ENCODE peak calls at places on chromosome 7, in seven cellular contexts. C is mucosa of descending colon, N is HFF-Myc, R is AG04449, H is H9, Z is endodermal cell, K is lower lobe of right lung. P is an unnamed sample.

GRCh38 chr7:10973942-10974716 is 457 bp downstream of the PHF14 start:
- DNase-seq in N (peak; percentile 6), H (peak; percentile 57), C (peak; percentile 41), Z (peak; percentile 70), K (no peak), R (no peak), P (peak; percentile 41)

GRCh38 chr7:149793261-149793660 is 19.9 kb upstream of the ZNF467 start:
- DNase-seq in Z (no peak), K (no peak), R (no peak), H (no peak), N (no peak), C (no peak), P (no peak)

GRCh38 chr7:96823274-96823673 is 113.6 kb upstream of the SEM1 start:
- DNase-seq in K (no peak), H (no peak), C (no peak), N (no peak), R (no peak), Z (no peak), P (no peak)

GRCh38 chr7:157520249-157520648 is 183.4 kb downstream of the DNAJB6 start:
- DNase-seq in N (no peak), R (no peak), K (no peak), Z (no peak), C (no peak), H (peak; percentile 17), P (no peak)

GRCh38 chr7:122885583-122886356 is 490 bp downstream of the CADPS2 start:
- DNase-seq in H (peak; percentile 50), Z (peak; percentile 84), N (no peak), R (no peak), K (peak; percentile 45), C (peak; percentile 69), P (peak; percentile 43)

GRCh38 chr7:20170626-20171025 is 46.6 kb downstream of the MACC1 start:
- DNase-seq in Z (no peak), K (no peak), N (no peak), C (no peak), R (no peak), H (no peak), P (no peak)

GRCh38 chr7:78176186-78176585 is 377.6 kb downstream of the PHTF2 start:
- DNase-seq in Z (no peak), C (no peak), H (no peak), N (no peak), K (no peak), R (no peak), P (no peak)

GRCh38 chr7:103592844-103593243 is 146.8 kb upstream of the SLC26A5 start:
- DNase-seq in R (no peak), C (no peak), Z (no peak), N (no peak), H (no peak), K (no peak), P (no peak)

GRCh38 chr7:30471205-30471604 is 7.4 kb downstream of the NOD1 start:
- DNase-seq in N (no peak), C (no peak), Z (no peak), R (no peak), H (no peak), K (no peak), P (no peak)

GRCh38 chr7:145643981-145644380 is 472.6 kb upstream of the CNTNAP2 start:
- DNase-seq in H (no peak), R (no peak), N (no peak), Z (no peak), C (no peak), K (no peak), P (no peak)

GRCh38 chr7:89246196-89246595 is 450.7 kb upstream of the TEX47 start:
- DNase-seq in K (no peak), R (no peak), C (no peak), H (no peak), Z (peak; percentile 22), N (no peak), P (no peak)

GRCh38 chr7:74477188-74477587 is 23.5 kb downstream of the GTF2IRD1 start:
- DNase-seq in R (no peak), H (no peak), C (no peak), K (peak; percentile 60), Z (no peak), N (no peak), P (no peak)

GRCh38 chr7:99767662-99768061 is 16.3 kb downstream of the CYP3A4 start:
- DNase-seq in N (no peak), K (no peak), H (no peak), C (no peak), R (no peak), Z (no peak), P (peak; percentile 29)

GRCh38 chr7:155665957-155666287 is 21.5 kb downstream of the RBM33 start:
- DNase-seq in H (no peak), K (no peak), C (no peak), Z (no peak), N (peak; percentile 70), R (peak; percentile 70), P (no peak)

GRCh38 chr7:6559896-6560295 is 8.6 kb upstream of the GRID2IP start:
- DNase-seq in N (no peak), C (no peak), Z (no peak), H (peak; percentile 45), R (no peak), K (no peak), P (no peak)

GRCh38 chr7:6553460-6554044 is 2.3 kb upstream of the GRID2IP start:
- DNase-seq in H (peak; percentile 34), N (no peak), C (no peak), Z (peak; percentile 60), R (no peak), K (no peak), P (no peak)

GRCh38 chr7:6556196-6556595 is 4.9 kb upstream of the GRID2IP start:
- DNase-seq in Z (peak; percentile 89), N (no peak), K (no peak), H (peak; percentile 79), R (no peak), C (peak; percentile 35), P (no peak)

GRCh38 chr7:6554848-6555247 is 3.6 kb upstream of the GRID2IP start:
- DNase-seq in H (no peak), N (no peak), K (no peak), R (no peak), C (no peak), Z (no peak), P (no peak)

DNA sequence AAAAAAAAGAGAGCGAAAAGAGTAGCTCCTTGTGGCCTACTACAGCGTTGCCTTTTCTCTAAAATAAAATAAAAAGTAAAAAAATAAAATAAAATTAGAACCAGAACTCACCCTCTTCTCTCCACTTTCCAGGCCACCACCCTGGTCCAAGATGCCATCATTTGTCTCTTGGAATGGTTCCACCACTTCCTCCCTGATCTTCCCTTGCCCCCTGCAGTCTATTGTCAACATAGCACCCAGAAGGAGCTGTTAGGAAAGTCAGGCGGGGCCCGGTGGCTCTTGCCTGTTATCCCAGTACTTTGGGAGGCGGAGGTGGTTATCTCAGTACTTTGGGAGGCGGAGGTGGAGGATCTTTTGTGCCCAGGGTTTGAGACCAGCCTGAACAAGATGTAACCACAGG is 7.6 kb upstream of the GRID2IP start:
- DNase-seq in R (no peak), C (no peak), H (peak; percentile 81), Z (peak; percentile 91), N (no peak), K (no peak), P (peak; percentile 59)
- TF ChIP-seq CTCF in R (peak; percentile 49), C (no peak), H (peak; percentile 62), Z (peak; percentile 69), N (peak; percentile 59), K (no peak), P (peak; percentile 51)

GRCh38 chr7:142796501-142797341 is 26.0 kb downstream of the PRSS2 start:
- DNase-seq in Z (peak; percentile 80), C (no peak), H (peak; percentile 47), K (no peak), N (no peak), R (no peak), P (peak; percentile 42)
- TF ChIP-seq CTCF in Z (no peak), C (no peak), H (no peak), K (no peak), N (no peak), R (no peak), P (no peak)

GRCh38 chr7:13279854-13280435 is 592.5 kb downstream of the ARL4A start:
- DNase-seq in C (no peak), N (no peak), H (no peak), Z (no peak), K (no peak), R (no peak), P (no peak)

GRCh38 chr7:13276977-13277376 is 589.5 kb downstream of the ARL4A start:
- DNase-seq in K (no peak), R (no peak), N (no peak), C (no peak), Z (no peak), H (no peak), P (no peak)

GRCh38 chr7:13278020-13278419 is 590.6 kb downstream of the ARL4A start:
- DNase-seq in K (no peak), H (no peak), R (no peak), N (no peak), Z (no peak), C (no peak), P (no peak)

GRCh38 chr7:13286916-13287315 is 599.5 kb downstream of the ARL4A start:
- DNase-seq in C (no peak), N (no peak), R (no peak), Z (no peak), K (no peak), H (no peak), P (no peak)

DNA sequence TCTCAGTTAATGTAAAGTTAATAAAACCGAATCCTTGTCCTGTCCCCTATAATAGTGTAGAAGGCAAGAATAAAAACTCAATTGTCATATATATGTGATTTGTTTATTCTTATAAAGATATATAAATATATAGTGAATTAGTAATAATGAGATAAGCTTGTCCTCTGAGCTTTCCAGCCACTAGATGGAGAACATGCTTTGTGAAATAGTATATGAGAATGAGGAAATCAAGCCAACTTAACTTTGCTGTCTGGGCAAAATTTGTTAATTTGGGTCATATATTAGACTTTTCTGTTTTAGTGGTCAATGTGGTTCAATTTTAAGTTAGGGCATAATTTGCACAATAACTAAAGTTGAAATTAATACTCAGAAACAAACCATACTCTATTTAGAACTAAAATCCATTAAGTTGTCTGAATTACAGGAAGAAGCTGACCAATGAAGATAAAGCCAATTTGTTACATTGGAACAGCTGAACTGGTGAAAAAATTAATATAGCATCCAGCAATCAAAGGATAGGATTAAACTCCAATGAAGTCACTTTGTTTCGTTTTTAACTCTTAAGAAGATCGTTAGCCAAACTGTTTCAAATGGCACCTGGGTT is 595.0 kb downstream of the ARL4A start:
- DNase-seq in R (no peak), C (no peak), H (no peak), K (no peak), N (no peak), Z (no peak), P (no peak)
- TF ChIP-seq CTCF in R (peak; percentile 14), C (no peak), H (peak; percentile 65), K (peak; percentile 43), N (no peak), Z (peak; percentile 76), P (no peak)

DNA sequence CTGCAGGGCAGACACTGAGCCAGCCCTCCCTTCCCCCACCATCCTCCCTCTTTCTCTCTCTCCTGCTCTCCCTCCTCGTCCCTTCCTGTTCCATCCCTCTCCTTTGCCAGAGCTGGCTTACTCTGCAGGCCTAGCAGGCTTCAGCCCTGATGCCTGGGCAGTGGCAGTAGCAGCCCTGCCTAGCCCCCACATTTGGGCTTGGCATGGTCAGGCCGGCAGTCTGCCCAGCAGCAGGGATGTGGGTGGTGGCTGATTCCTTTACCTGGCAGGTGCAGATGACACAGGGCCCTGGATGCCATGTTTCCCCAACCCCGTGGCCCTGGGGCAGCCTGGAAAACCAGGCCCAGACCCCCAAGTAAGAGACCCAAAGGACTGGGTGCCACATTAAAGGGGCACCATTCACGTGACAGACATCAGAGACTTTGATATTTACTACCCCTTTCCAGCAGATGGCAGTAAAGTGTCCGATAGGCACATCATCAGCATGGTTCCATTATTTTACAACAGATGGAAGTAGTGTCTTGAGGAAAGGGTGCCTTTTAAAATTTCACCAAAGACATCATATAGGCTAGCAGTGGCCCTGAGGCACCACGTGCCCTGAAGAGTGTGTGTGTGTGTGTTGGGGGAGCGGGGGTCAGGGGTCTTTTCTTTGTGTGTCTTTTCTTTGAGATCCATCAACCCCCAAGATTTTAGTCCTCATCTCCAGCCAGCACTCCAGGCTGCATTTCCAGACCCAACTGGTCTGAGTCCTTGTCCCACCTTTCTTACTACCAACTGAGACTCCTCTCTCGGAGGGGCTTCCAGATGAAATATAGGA is 5.9 kb downstream of the KCP start:
- DNase-seq in Z (peak; percentile 60), R (no peak), C (no peak), H (peak; percentile 49), K (no peak), N (peak; percentile 17), P (peak; percentile 88)
- TF ChIP-seq CTCF in Z (peak; percentile 77), R (peak; percentile 63), C (peak; percentile 48), H (peak; percentile 77), K (peak; percentile 56), N (peak; percentile 61), P (peak; percentile 16)